ENCODE peak calls at places on chromosomes 13 and 19, in six cellular contexts. Z is NCI-H1105 treated with DMSO at 0.1 percent for 48 hours; R is psoas muscle; L is iris pigment epithelial cell; W is GM03348; P is activated CD8-positive, alpha-beta memory T cell treated with anti-CD3 and anti-CD28 coated beads for 4 hours. B is an unnamed sample.

GRCh38 chr13:114110091-114110829 is 22.2 kb downstream of the RASA3 start:
- DNase-seq in P (peak), W (no peak), Z (no peak), R (peak), L (no peak), B (no peak)

GRCh38 chr19:55014714-55015113 is 23.4 kb downstream of the GP6 start:
- DNase-seq in R (no peak), P (no peak), Z (peak), L (no peak), W (no peak), B (no peak)

GRCh38 chr13:98874029-98874397 is 103.9 kb downstream of the DOCK9 start:
- DNase-seq in R (no peak), L (no peak), P (no peak), Z (no peak), W (no peak), B (no peak)

GRCh38 chr19:485122-485521 is 11.2 kb upstream of the MADCAM1 start:
- DNase-seq in P (no peak), R (peak), W (no peak), L (no peak), Z (peak), B (peak)

GRCh38 chr19:49165111-49165750 is 7.6 kb downstream of the TRPM4 start:
- DNase-seq in R (peak), L (no peak), P (no peak), Z (peak), W (no peak), B (no peak)

GRCh38 chr13:69199664-69200063 is 908.0 kb upstream of the ATXN8OS start:
- DNase-seq in P (no peak), L (no peak), R (no peak), Z (no peak), W (no peak), B (no peak)

GRCh38 chr19:14516746-14517438 is 1.3 kb downstream of the DNAJB1 start:
- DNase-seq in R (no peak), L (no peak), W (no peak), Z (no peak), P (no peak), B (no peak)

GRCh38 chr19:42474743-42475142 is 32.0 kb upstream of the CXCL17 start:
- DNase-seq in R (no peak), P (no peak), W (no peak), Z (no peak), L (no peak), B (no peak)

GRCh38 chr19:19636573-19636972 is 6.9 kb downstream of the GMIP start:
- DNase-seq in R (no peak), P (no peak), Z (no peak), L (no peak), W (no peak), B (no peak)

GRCh38 chr13:75836441-75836840 is 200.3 kb downstream of the LMO7 start:
- DNase-seq in L (no peak), P (no peak), Z (peak), R (no peak), W (no peak), B (no peak)

GRCh38 chr19:10000171-10000826 is 10.0 kb downstream of the COL5A3 start:
- DNase-seq in L (peak), R (peak), W (peak), P (peak), Z (peak), B (peak)

GRCh38 chr19:14475251-14476073 is at the start of gene PTGER1:
- DNase-seq in W (peak), P (no peak), Z (no peak), R (no peak), L (peak), B (no peak)

GRCh38 chr13:36736119-36736726 is 62.4 kb downstream of the SERTM1 start:
- DNase-seq in P (no peak), Z (peak), W (peak), L (peak), R (no peak), B (peak)

GRCh38 chr13:36866232-36866631 is 47.2 kb downstream of the RFXAP start:
- DNase-seq in W (no peak), L (no peak), Z (no peak), R (no peak), P (no peak), B (no peak)

GRCh38 chr13:112885782-112886268 is 83.2 kb upstream of the MCF2L start:
- DNase-seq in R (peak), W (peak), L (peak), P (no peak), Z (peak), B (no peak)

GRCh38 chr19:57583521-57584416 is at the start of gene ZIK1:
- DNase-seq in P (peak), R (peak), Z (peak), W (peak), L (peak), B (peak)

GRCh38 chr13:49356224-49356623 is 87.6 kb downstream of the CAB39L start:
- DNase-seq in L (peak), R (no peak), Z (no peak), W (peak), P (no peak), B (no peak)

GRCh38 chr13:99542788-99543406 is 41.6 kb downstream of the TM9SF2 start:
- DNase-seq in R (no peak), Z (no peak), L (no peak), W (no peak), P (no peak), B (no peak)

GRCh38 chr13:29435125-29435911 is 160.2 kb downstream of the SLC7A1 start:
- DNase-seq in Z (peak), P (no peak), L (peak), W (peak), R (no peak), B (no peak)

GRCh38 chr19:48569814-48570213 is 17.8 kb downstream of the SULT2B1 start:
- DNase-seq in R (no peak), L (peak), P (no peak), Z (no peak), W (no peak), B (no peak)

GRCh38 chr13:26476111-26476743 is 81.3 kb upstream of the WASF3 start:
- DNase-seq in R (peak), Z (no peak), P (no peak), L (peak), W (peak), B (no peak)